ENCODE peak calls at places on chromosomes 11 and 22, in four cellular contexts. W is iris pigment epithelial cell; U is activated CD4-positive, alpha-beta T cell treated with anti-CD3 and anti-CD28 coated beads, Interleukin-2, amount 50 U/mL, for 24 hours; O is fibroblast of the aortic adventitia. H is an unnamed sample.

GRCh38 chr11:102589047-102589459 is 36.1 kb downstream of the MMP20 start:
- DNase-seq in W (no peak), O (no peak), U (no peak), H (no peak)

GRCh38 chr11:68950268-68950667 is 30.5 kb downstream of the MRGPRD start:
- DNase-seq in O (peak), U (no peak), W (peak), H (peak)

GRCh38 chr11:75406338-75406777 is 7.0 kb downstream of the RPS3 start:
- DNase-seq in W (peak), U (no peak), O (peak), H (peak)

GRCh38 chr11:46075928-46076327 is 45.3 kb downstream of the PHF21A start:
- DNase-seq in O (no peak), W (no peak), U (no peak), H (no peak)

GRCh38 chr11:45896392-45897068 is 10.5 kb downstream of the FREY1 start:
- DNase-seq in O (no peak), W (peak), U (no peak), H (no peak)

GRCh38 chr11:44484211-44484610 is 81.3 kb upstream of the CD82 start:
- DNase-seq in O (peak), W (peak), U (no peak), H (no peak)

GRCh38 chr22:43343262-43343988 is at the start of gene SCUBE1:
- DNase-seq in W (peak), U (peak), O (no peak), H (peak)

GRCh38 chr22:50300620-50301257 is 6.7 kb downstream of the PLXNB2 start:
- DNase-seq in W (no peak), U (no peak), O (no peak), H (no peak)

GRCh38 chr11:130786987-130787688 is 129.1 kb downstream of the SNX19 start:
- DNase-seq in W (peak), U (no peak), O (peak), H (peak)

GRCh38 chr11:34915136-34916013 is 804 bp downstream of the APIP start:
- DNase-seq in O (peak), U (no peak), W (peak), H (peak)

H was measured in bronchial epithelial cell.